ENCODE peak calls at places on chromosomes 11 and 22, in nine cellular contexts. G is Caco-2; W is NCI-H345; Y is HCEC 1CT; K is NCI-H446; A is stimulated activated CD4-positive, alpha-beta T cell treated with anti-CD3 and anti-CD28 coated beads, Interleukin-2, amount 100 ng/mL, for 48 hours; U is vagina; R is GM04504; T is foreskin melanocyte. E is an unnamed sample.
A peak's percentile ranks its signal among the peaks of the same experiment; 100 is the strongest.

GRCh38 chr22:19069451-19069850 is 52.8 kb downstream of the DGCR2 start:
- DNase-seq in G (no peak), W (no peak), Y (no peak), K (no peak), A (no peak), U (no peak), R (no peak), T (no peak), E (no peak)

GRCh38 chr11:126328001-126328390 is 24.1 kb downstream of the DCPS start:
- DNase-seq in G (no peak), W (no peak), Y (no peak), K (no peak), A (no peak), U (no peak), R (no peak), T (no peak), E (no peak)

GRCh38 chr11:46129133-46129532 is 7.9 kb upstream of the PHF21A start:
- DNase-seq in G (no peak), W (no peak), Y (no peak), K (no peak), A (no peak), U (no peak), R (no peak), T (no peak), E (no peak)

GRCh38 chr22:27032121-27032761 is 374.9 kb downstream of the MIAT start:
- DNase-seq in G (no peak), W (no peak), Y (no peak), K (peak; percentile 99), A (no peak), U (no peak), R (no peak), T (no peak), E (peak; percentile 30)

GRCh38 chr22:31898911-31899310 is 45.4 kb upstream of the YWHAH start:
- DNase-seq in G (no peak), W (no peak), Y (no peak), K (no peak), A (no peak), U (no peak), R (no peak), T (no peak), E (peak; percentile 49)

GRCh38 chr11:134659882-134660281 is 247.8 kb upstream of the B3GAT1 start:
- DNase-seq in G (peak; percentile 32), W (no peak), Y (no peak), K (no peak), A (no peak), U (no peak), R (no peak), T (no peak), E (no peak)

GRCh38 chr22:20158366-20159036 is 7.6 kb upstream of the CCDC188 start:
- DNase-seq in G (no peak), W (no peak), Y (no peak), K (no peak), A (no peak), U (no peak), R (no peak), T (no peak), E (no peak)

GRCh38 chr11:2086239-2087040 is 52.7 kb downstream of the IGF2 start:
- DNase-seq in G (no peak), W (no peak), Y (no peak), K (no peak), A (no peak), U (peak; percentile 77), R (no peak), T (no peak), E (no peak)

GRCh38 chr11:67371199-67371548 is 2.2 kb downstream of the CLCF1 start:
- DNase-seq in G (no peak), W (no peak), Y (no peak), K (no peak), A (no peak), U (no peak), R (no peak), T (no peak), E (no peak)

GRCh38 chr11:123407124-123407995 is 22.7 kb upstream of the GRAMD1B start:
- DNase-seq in G (peak; percentile 87), W (peak; percentile 92), Y (peak; percentile 67), K (peak; percentile 51), A (peak; percentile 36), U (no peak), R (peak; percentile 46), T (no peak), E (no peak)

GRCh38 chr11:26399336-26399735 is 67.4 kb downstream of the ANO3 start:
- DNase-seq in G (no peak), W (no peak), Y (no peak), K (no peak), A (no peak), U (no peak), R (no peak), T (no peak), E (no peak)

GRCh38 chr11:3712274-3712673 is 41.1 kb upstream of the CHRNA10 start:
- DNase-seq in G (peak; percentile 78), W (no peak), Y (no peak), K (no peak), A (no peak), U (no peak), R (no peak), T (no peak), E (no peak)

GRCh38 chr11:69694781-69695180 is 9.0 kb downstream of the FGF19 start:
- DNase-seq in G (no peak), W (peak; percentile 17), Y (no peak), K (no peak), A (no peak), U (no peak), R (no peak), T (no peak), E (no peak)

GRCh38 chr11:93193721-93194120 is 4.1 kb downstream of the SLC36A4 start:
- DNase-seq in G (no peak), W (no peak), Y (no peak), K (no peak), A (no peak), U (no peak), R (no peak), T (no peak), E (no peak)

GRCh38 chr11:63687845-63688244 is 6.5 kb downstream of the RTN3 start:
- DNase-seq in G (no peak), W (no peak), Y (no peak), K (no peak), A (no peak), U (no peak), R (no peak), T (no peak), E (no peak)

GRCh38 chr11:8826145-8826786 is 84.7 kb upstream of the AKIP1 start:
- DNase-seq in G (peak; percentile 75), W (no peak), Y (peak; percentile 81), K (no peak), A (no peak), U (no peak), R (no peak), T (no peak), E (no peak)

GRCh38 chr11:129652828-129653227 is 162.8 kb upstream of the TMEM45B start:
- DNase-seq in G (no peak), W (peak; percentile 17), Y (peak; percentile 74), K (no peak), A (no peak), U (no peak), R (no peak), T (no peak), E (no peak)

GRCh38 chr22:46748948-46749681 is 11.1 kb upstream of the CERK start:
- DNase-seq in G (no peak), W (no peak), Y (peak; percentile 20), K (no peak), A (no peak), U (no peak), R (no peak), T (no peak), E (no peak)